ENCODE peak calls at places on chromosome 14, in ten cellular contexts. One of them, this sample, is unnamed.

GRCh38 chr14:103126088-103126872 is 3.0 kb downstream of the TNFAIP2 start:
- DNase-seq in IMR-90: no peak
- DNase-seq in right lobe of liver: no peak
- DNase-seq in fibroblast of the aortic adventitia: no peak
- DNase-seq in upper lobe of left lung: no peak
- DNase-seq in thoracic aorta: no peak
- DNase-seq in tibial artery: no peak
- DNase-seq in fibroblast of pulmonary artery: no peak
- DNase-seq in Peyer's patch: no peak
- DNase-seq in mucosa of descending colon: peak; percentile 27
- DNase-seq in this sample: no peak

GRCh38 chr14:79896009-79896408 is 315.3 kb downstream of the DIO2 start:
- DNase-seq in Peyer's patch: no peak
- DNase-seq in fibroblast of pulmonary artery: peak; percentile 13
- DNase-seq in mucosa of descending colon: no peak
- DNase-seq in right lobe of liver: no peak
- DNase-seq in thoracic aorta: no peak
- DNase-seq in IMR-90: peak; percentile 33
- DNase-seq in upper lobe of left lung: no peak
- DNase-seq in fibroblast of the aortic adventitia: no peak
- DNase-seq in tibial artery: no peak
- DNase-seq in this sample: peak; percentile 4

GRCh38 chr14:64919618-64920017 is 5.4 kb downstream of the CHURC1 start:
- DNase-seq in tibial artery: no peak
- DNase-seq in fibroblast of the aortic adventitia: peak; percentile 4
- DNase-seq in Peyer's patch: no peak
- DNase-seq in fibroblast of pulmonary artery: peak; percentile 47
- DNase-seq in IMR-90: no peak
- DNase-seq in right lobe of liver: no peak
- DNase-seq in upper lobe of left lung: peak; percentile 52
- DNase-seq in thoracic aorta: no peak
- DNase-seq in mucosa of descending colon: no peak
- DNase-seq in this sample: no peak

GRCh38 chr14:33040548-33041140 is 102.0 kb downstream of the NPAS3 start:
- DNase-seq in right lobe of liver: no peak
- DNase-seq in mucosa of descending colon: no peak
- DNase-seq in upper lobe of left lung: no peak
- DNase-seq in thoracic aorta: no peak
- DNase-seq in fibroblast of pulmonary artery: no peak
- DNase-seq in fibroblast of the aortic adventitia: no peak
- DNase-seq in Peyer's patch: no peak
- DNase-seq in tibial artery: no peak
- DNase-seq in IMR-90: no peak
- DNase-seq in this sample: no peak

GRCh38 chr14:58680698-58681097 is 42.9 kb downstream of the DACT1 start:
- DNase-seq in thoracic aorta: no peak
- DNase-seq in right lobe of liver: no peak
- DNase-seq in Peyer's patch: no peak
- DNase-seq in mucosa of descending colon: no peak
- DNase-seq in upper lobe of left lung: no peak
- DNase-seq in IMR-90: no peak
- DNase-seq in fibroblast of pulmonary artery: no peak
- DNase-seq in fibroblast of the aortic adventitia: no peak
- DNase-seq in tibial artery: no peak
- DNase-seq in this sample: no peak

GRCh38 chr14:80606347-80606772 is 335.2 kb downstream of the CEP128 start:
- DNase-seq in fibroblast of pulmonary artery: peak; percentile 69
- DNase-seq in thoracic aorta: no peak
- DNase-seq in tibial artery: no peak
- DNase-seq in Peyer's patch: no peak
- DNase-seq in fibroblast of the aortic adventitia: no peak
- DNase-seq in IMR-90: no peak
- DNase-seq in mucosa of descending colon: no peak
- DNase-seq in right lobe of liver: no peak
- DNase-seq in upper lobe of left lung: no peak
- DNase-seq in this sample: no peak

GRCh38 chr14:100872641-100873071 is 30.9 kb downstream of the RTL1 start:
- DNase-seq in fibroblast of the aortic adventitia: no peak
- DNase-seq in right lobe of liver: no peak
- DNase-seq in tibial artery: no peak
- DNase-seq in thoracic aorta: no peak
- DNase-seq in upper lobe of left lung: no peak
- DNase-seq in Peyer's patch: peak; percentile 31
- DNase-seq in mucosa of descending colon: no peak
- DNase-seq in fibroblast of pulmonary artery: no peak
- DNase-seq in IMR-90: no peak
- DNase-seq in this sample: no peak

GRCh38 chr14:70149766-70150165 is 39.0 kb downstream of the SLC8A3 start:
- DNase-seq in fibroblast of the aortic adventitia: no peak
- DNase-seq in tibial artery: no peak
- DNase-seq in IMR-90: no peak
- DNase-seq in fibroblast of pulmonary artery: no peak
- DNase-seq in thoracic aorta: no peak
- DNase-seq in right lobe of liver: no peak
- DNase-seq in Peyer's patch: no peak
- DNase-seq in mucosa of descending colon: no peak
- DNase-seq in upper lobe of left lung: no peak
- DNase-seq in this sample: no peak

GRCh38 chr14:69943084-69943797 is 64.0 kb downstream of the SMOC1 start:
- DNase-seq in right lobe of liver: no peak
- DNase-seq in IMR-90: peak; percentile 20
- DNase-seq in thoracic aorta: no peak
- DNase-seq in fibroblast of pulmonary artery: no peak
- DNase-seq in fibroblast of the aortic adventitia: no peak
- DNase-seq in upper lobe of left lung: no peak
- DNase-seq in Peyer's patch: no peak
- DNase-seq in mucosa of descending colon: no peak
- DNase-seq in tibial artery: no peak
- DNase-seq in this sample: no peak

GRCh38 chr14:58677996-58678395 is 40.2 kb downstream of the DACT1 start:
- DNase-seq in tibial artery: no peak
- DNase-seq in upper lobe of left lung: no peak
- DNase-seq in fibroblast of pulmonary artery: no peak
- DNase-seq in fibroblast of the aortic adventitia: no peak
- DNase-seq in mucosa of descending colon: no peak
- DNase-seq in IMR-90: no peak
- DNase-seq in thoracic aorta: no peak
- DNase-seq in right lobe of liver: no peak
- DNase-seq in Peyer's patch: no peak
- DNase-seq in this sample: no peak

GRCh38 chr14:65981192-65981843 is 504.9 kb upstream of the CCDC196 start:
- DNase-seq in IMR-90: no peak
- DNase-seq in right lobe of liver: no peak
- DNase-seq in Peyer's patch: no peak
- DNase-seq in fibroblast of the aortic adventitia: no peak
- DNase-seq in tibial artery: no peak
- DNase-seq in mucosa of descending colon: no peak
- DNase-seq in thoracic aorta: no peak
- DNase-seq in upper lobe of left lung: no peak
- DNase-seq in fibroblast of pulmonary artery: no peak
- DNase-seq in this sample: no peak

GRCh38 chr14:61561657-61562276 is 133.5 kb upstream of the HIF1A start:
- DNase-seq in fibroblast of pulmonary artery: peak; percentile 100
- DNase-seq in mucosa of descending colon: peak; percentile 71
- DNase-seq in fibroblast of the aortic adventitia: peak; percentile 99
- DNase-seq in upper lobe of left lung: peak; percentile 93
- DNase-seq in right lobe of liver: peak; percentile 85
- DNase-seq in IMR-90: peak; percentile 99
- DNase-seq in thoracic aorta: peak; percentile 58
- DNase-seq in tibial artery: peak; percentile 74
- DNase-seq in Peyer's patch: peak; percentile 64
- DNase-seq in this sample: peak; percentile 96

GRCh38 chr14:22976620-22977433 is 5.5 kb downstream of the AJUBA start:
- DNase-seq in thoracic aorta: no peak
- DNase-seq in Peyer's patch: no peak
- DNase-seq in tibial artery: no peak
- DNase-seq in fibroblast of the aortic adventitia: peak; percentile 61
- DNase-seq in IMR-90: peak; percentile 63
- DNase-seq in mucosa of descending colon: no peak
- DNase-seq in right lobe of liver: no peak
- DNase-seq in fibroblast of pulmonary artery: peak; percentile 79
- DNase-seq in upper lobe of left lung: peak; percentile 56
- DNase-seq in this sample: no peak

DNA sequence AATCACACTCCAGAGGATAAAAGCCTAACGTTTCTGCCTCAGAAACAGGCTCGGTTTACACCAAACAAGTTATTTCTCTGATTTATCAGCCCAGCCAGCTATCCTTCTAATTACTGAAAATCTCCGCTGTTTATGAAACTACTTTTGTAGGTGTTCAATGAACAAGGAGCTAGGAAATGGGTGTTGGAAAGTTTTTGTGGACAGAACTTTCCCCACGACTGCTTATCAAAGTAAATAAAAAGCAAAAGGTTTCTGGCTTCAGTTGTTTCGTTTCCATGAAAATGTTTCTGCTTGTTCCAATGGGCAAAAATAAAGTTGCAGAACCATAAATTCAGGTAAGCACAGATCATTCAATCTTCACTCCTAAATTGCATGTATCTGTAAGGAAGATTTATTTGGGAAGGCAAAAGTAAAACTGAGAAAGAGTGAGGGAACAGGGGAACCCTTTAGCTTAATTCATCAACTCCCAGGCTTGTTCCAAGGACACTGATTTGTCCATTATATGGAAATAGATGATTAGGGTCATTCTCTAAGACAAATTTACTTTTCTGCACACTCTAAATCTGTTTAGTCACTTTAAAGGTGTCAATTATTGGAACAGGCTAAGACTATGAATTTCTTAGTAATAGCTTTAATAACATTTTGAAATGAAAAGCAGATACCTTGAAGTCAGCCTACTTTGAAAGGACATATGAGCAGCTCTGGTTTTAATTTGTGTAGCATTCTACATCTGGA is 175.9 kb upstream of the CDKN3 start:
- DNase-seq in thoracic aorta: no peak
- DNase-seq in upper lobe of left lung: no peak
- DNase-seq in right lobe of liver: no peak
- DNase-seq in mucosa of descending colon: no peak
- DNase-seq in IMR-90: no peak
- DNase-seq in fibroblast of pulmonary artery: no peak
- DNase-seq in fibroblast of the aortic adventitia: no peak
- DNase-seq in Peyer's patch: no peak
- DNase-seq in tibial artery: no peak
- DNase-seq in this sample: no peak
- H3K4me3 ChIP-seq in thoracic aorta: peak overlapping the region; percentile 64
- H3K4me3 ChIP-seq in upper lobe of left lung: peak overlapping the region; percentile 38
- H3K4me3 ChIP-seq in right lobe of liver: peak overlapping the region; percentile 36
- H3K4me3 ChIP-seq in mucosa of descending colon: no peak overlapping the region
- H3K4me3 ChIP-seq in IMR-90: no peak overlapping the region
- H3K4me3 ChIP-seq in fibroblast of pulmonary artery: peak overlapping the region; percentile 37
- H3K4me3 ChIP-seq in fibroblast of the aortic adventitia: no peak overlapping the region
- H3K4me3 ChIP-seq in Peyer's patch: peak overlapping the region; percentile 15
- H3K4me3 ChIP-seq in tibial artery: peak overlapping the region; percentile 16
- H3K4me3 ChIP-seq in this sample: peak overlapping the region; percentile 33

DNA sequence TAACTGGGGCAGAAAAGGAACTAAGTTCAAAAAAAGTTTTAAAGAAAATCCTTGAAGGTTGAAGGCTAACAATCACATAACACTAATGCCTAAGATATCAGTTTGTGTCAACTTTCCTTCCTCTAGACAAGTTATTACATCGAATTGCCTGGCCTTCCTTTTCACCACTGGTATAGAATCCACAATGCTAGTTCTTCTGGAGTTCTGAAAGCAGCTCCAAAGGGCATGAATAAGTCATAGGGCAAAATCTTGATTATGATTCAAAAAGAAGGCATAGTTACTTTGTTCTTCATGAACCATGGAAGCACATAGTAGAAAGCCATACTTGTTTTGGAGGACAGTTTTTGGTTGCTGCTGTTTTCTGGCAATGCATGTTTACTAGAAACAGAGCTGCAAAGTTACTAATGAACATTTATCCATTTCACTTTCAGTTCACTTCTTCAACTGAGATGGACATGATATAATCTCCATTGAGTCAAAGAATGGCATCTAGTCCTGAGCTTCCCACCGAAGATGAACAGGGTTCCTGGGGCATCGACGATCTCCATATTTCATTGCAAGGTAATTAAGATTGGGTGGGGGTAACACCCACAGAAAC is 56.0 kb downstream of the SYNE2 start:
- DNase-seq in tibial artery: no peak
- DNase-seq in right lobe of liver: no peak
- DNase-seq in Peyer's patch: no peak
- DNase-seq in mucosa of descending colon: no peak
- DNase-seq in IMR-90: no peak
- DNase-seq in thoracic aorta: no peak
- DNase-seq in fibroblast of pulmonary artery: no peak
- DNase-seq in upper lobe of left lung: no peak
- DNase-seq in fibroblast of the aortic adventitia: no peak
- DNase-seq in this sample: no peak
- H3K4me3 ChIP-seq in tibial artery: no peak overlapping the region
- H3K4me3 ChIP-seq in right lobe of liver: no peak overlapping the region
- H3K4me3 ChIP-seq in Peyer's patch: no peak overlapping the region
- H3K4me3 ChIP-seq in mucosa of descending colon: no peak overlapping the region
- H3K4me3 ChIP-seq in IMR-90: peak overlapping the region; percentile 4
- H3K4me3 ChIP-seq in thoracic aorta: peak overlapping the region; percentile 38
- H3K4me3 ChIP-seq in fibroblast of pulmonary artery: peak overlapping the region; percentile 21
- H3K4me3 ChIP-seq in upper lobe of left lung: peak overlapping the region; percentile 26
- H3K4me3 ChIP-seq in fibroblast of the aortic adventitia: peak overlapping the region; percentile 38
- H3K4me3 ChIP-seq in this sample: no peak overlapping the region

DNA sequence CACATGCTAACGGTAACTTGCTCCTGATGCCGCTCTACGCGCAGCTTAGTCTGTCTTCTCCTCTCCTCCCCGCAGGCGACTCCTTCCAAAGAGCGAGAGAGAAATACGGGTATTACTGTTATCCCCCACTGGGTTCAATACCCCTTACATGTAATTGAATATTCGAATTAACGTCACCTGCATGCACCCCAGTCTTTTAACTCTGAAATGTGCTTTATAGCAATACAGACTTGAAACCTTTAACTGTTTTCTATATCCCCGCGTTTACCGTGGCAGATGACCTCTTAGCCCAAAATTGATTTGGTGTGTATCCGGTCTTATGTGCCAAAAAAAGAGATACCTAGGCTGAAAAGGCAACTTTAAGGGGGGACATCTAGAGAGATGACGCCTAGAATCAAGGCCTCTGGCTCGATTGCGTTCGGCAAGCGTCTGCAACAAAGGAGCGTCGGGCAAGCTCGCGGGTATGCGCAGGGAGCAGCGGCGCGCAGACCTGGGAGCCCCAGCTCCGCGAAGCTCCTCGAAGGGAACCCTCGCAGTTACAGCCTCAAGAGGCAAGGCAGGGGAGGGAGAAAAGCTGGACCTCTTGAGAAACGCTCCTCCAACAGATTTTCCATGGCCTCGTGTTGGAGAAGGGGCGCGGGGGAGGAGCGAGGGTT is 6.8 kb upstream of the FOXG1 start:
- DNase-seq in fibroblast of pulmonary artery: no peak
- DNase-seq in IMR-90: no peak
- DNase-seq in upper lobe of left lung: no peak
- DNase-seq in thoracic aorta: no peak
- DNase-seq in tibial artery: no peak
- DNase-seq in fibroblast of the aortic adventitia: no peak
- DNase-seq in mucosa of descending colon: no peak
- DNase-seq in right lobe of liver: no peak
- DNase-seq in Peyer's patch: no peak
- DNase-seq in this sample: no peak
- H3K4me3 ChIP-seq in fibroblast of pulmonary artery: no peak overlapping the region
- H3K4me3 ChIP-seq in IMR-90: no peak overlapping the region
- H3K4me3 ChIP-seq in upper lobe of left lung: no peak overlapping the region
- H3K4me3 ChIP-seq in thoracic aorta: no peak overlapping the region
- H3K4me3 ChIP-seq in tibial artery: no peak overlapping the region
- H3K4me3 ChIP-seq in fibroblast of the aortic adventitia: no peak overlapping the region
- H3K4me3 ChIP-seq in mucosa of descending colon: no peak overlapping the region
- H3K4me3 ChIP-seq in right lobe of liver: no peak overlapping the region
- H3K4me3 ChIP-seq in Peyer's patch: no peak overlapping the region
- H3K4me3 ChIP-seq in this sample: peak overlapping the region; percentile 24

GRCh38 chr14:89424241-89424640 is 7.2 kb upstream of the FOXN3 start:
- DNase-seq in thoracic aorta: no peak
- DNase-seq in right lobe of liver: no peak
- DNase-seq in tibial artery: no peak
- DNase-seq in fibroblast of pulmonary artery: no peak
- DNase-seq in IMR-90: no peak
- DNase-seq in Peyer's patch: no peak
- DNase-seq in upper lobe of left lung: no peak
- DNase-seq in mucosa of descending colon: no peak
- DNase-seq in fibroblast of the aortic adventitia: no peak
- DNase-seq in this sample: no peak
- H3K4me3 ChIP-seq in thoracic aorta: no peak overlapping the region
- H3K4me3 ChIP-seq in right lobe of liver: no peak overlapping the region
- H3K4me3 ChIP-seq in tibial artery: no peak overlapping the region
- H3K4me3 ChIP-seq in fibroblast of pulmonary artery: no peak overlapping the region
- H3K4me3 ChIP-seq in IMR-90: no peak overlapping the region
- H3K4me3 ChIP-seq in Peyer's patch: no peak overlapping the region
- H3K4me3 ChIP-seq in upper lobe of left lung: no peak overlapping the region
- H3K4me3 ChIP-seq in mucosa of descending colon: no peak overlapping the region
- H3K4me3 ChIP-seq in fibroblast of the aortic adventitia: no peak overlapping the region
- H3K4me3 ChIP-seq in this sample: no peak overlapping the region

This sample was measured in skeletal muscle cell.